ENCODE peak calls at places on chromosome 19, in six cellular contexts. Z is psoas muscle; L is breast epithelium; G is tibial nerve; N is endodermal cell; Y is CD8-positive, alpha-beta memory T cell. V is an unnamed sample.
A peak's percentile ranks its signal among the peaks of the same experiment; 100 is the strongest.

GRCh38 chr19:34181111-34181864 is 9.0 kb downstream of the LSM14A start:
- DNase-seq in Z (no peak), L (no peak), G (no peak), N (no peak), Y (no peak), V (no peak)

GRCh38 chr19:13611596-13611995 is 105.3 kb upstream of the CACNA1A start:
- DNase-seq in Z (no peak), L (no peak), G (no peak), N (no peak), Y (no peak), V (no peak)

GRCh38 chr19:39845621-39846175 is 481 bp downstream of the FBL start:
- DNase-seq in Z (no peak), L (no peak), G (no peak), N (no peak), Y (no peak), V (no peak)

GRCh38 chr19:41588497-41589209 is 12.7 kb downstream of the CEACAM21 start:
- DNase-seq in Z (no peak), L (no peak), G (peak; percentile 25), N (peak; percentile 81), Y (no peak), V (no peak)

GRCh38 chr19:2329528-2329927 is 1.0 kb downstream of the SPPL2B start:
- DNase-seq in Z (no peak), L (no peak), G (no peak), N (no peak), Y (no peak), V (no peak)

GRCh38 chr19:46927106-46927505 is 66.3 kb downstream of the ARHGAP35 start:
- DNase-seq in Z (no peak), L (no peak), G (no peak), N (no peak), Y (no peak), V (no peak)

GRCh38 chr19:6213696-6214585 is 65.8 kb downstream of the MLLT1 start:
- DNase-seq in Z (no peak), L (no peak), G (no peak), N (no peak), Y (no peak), V (no peak)

GRCh38 chr19:12721656-12722565 is 1.8 kb downstream of the TNPO2 start:
- DNase-seq in Z (peak; percentile 78), L (peak; percentile 69), G (no peak), N (peak; percentile 92), Y (peak; percentile 42), V (peak; percentile 22)

GRCh38 chr19:50330365-50331078 is 1.3 kb upstream of the KCNC3 start:
- DNase-seq in Z (peak; percentile 83), L (peak; percentile 73), G (peak; percentile 26), N (peak; percentile 97), Y (peak; percentile 69), V (peak; percentile 64)

GRCh38 chr19:38267780-38268430 is 3.5 kb downstream of the SPINT2 start:
- DNase-seq in Z (no peak), L (peak; percentile 48), G (no peak), N (no peak), Y (no peak), V (no peak)

GRCh38 chr19:2345794-2346663 is 14.0 kb upstream of the TMPRSS9 start:
- DNase-seq in Z (no peak), L (no peak), G (no peak), N (no peak), Y (no peak), V (no peak)

GRCh38 chr19:50315773-50316448 is 13.3 kb downstream of the KCNC3 start:
- DNase-seq in Z (no peak), L (no peak), G (no peak), N (peak; percentile 92), Y (no peak), V (no peak)

GRCh38 chr19:1097810-1098176 is 2.6 kb upstream of the POLR2E start:
- DNase-seq in Z (no peak), L (no peak), G (no peak), N (no peak), Y (no peak), V (no peak)

GRCh38 chr19:23002690-23003422 is at the start of gene ZNF728:
- DNase-seq in Z (peak; percentile 75), L (peak; percentile 54), G (peak; percentile 26), N (no peak), Y (no peak), V (no peak)

GRCh38 chr19:55118401-55118991 is 1.1 kb upstream of the PPP1R12C start:
- DNase-seq in Z (peak; percentile 54), L (no peak), G (peak; percentile 41), N (peak; percentile 94), Y (no peak), V (no peak)

GRCh38 chr19:1237027-1237659 is 662 bp downstream of the CBARP start:
- DNase-seq in Z (no peak), L (no peak), G (no peak), N (peak; percentile 67), Y (no peak), V (no peak)

GRCh38 chr19:46731007-46731501 is 14.1 kb upstream of the PRKD2 start:
- DNase-seq in Z (no peak), L (no peak), G (no peak), N (no peak), Y (no peak), V (no peak)

GRCh38 chr19:41844601-41845000 is at the start of gene LYPD4:
- DNase-seq in Z (no peak), L (no peak), G (no peak), N (peak; percentile 68), Y (no peak), V (no peak)

GRCh38 chr19:41226053-41226873 is 7.2 kb downstream of the AXL start:
- DNase-seq in Z (peak; percentile 83), L (peak; percentile 31), G (peak; percentile 47), N (peak; percentile 87), Y (no peak), V (peak; percentile 13)

GRCh38 chr19:46133101-46133627 is 8.7 kb upstream of the IGFL3 start:
- DNase-seq in Z (no peak), L (peak; percentile 81), G (peak; percentile 7), N (peak; percentile 89), Y (no peak), V (no peak)

GRCh38 chr19:3132971-3133792 is 2.7 kb upstream of the GNA15 start:
- DNase-seq in Z (no peak), L (no peak), G (peak; percentile 21), N (peak; percentile 48), Y (peak; percentile 76), V (peak; percentile 78)

GRCh38 chr19:14150041-14150769 is 13.8 kb upstream of the ASF1B start:
- DNase-seq in Z (no peak), L (no peak), G (no peak), N (no peak), Y (no peak), V (no peak)

GRCh38 chr19:16542894-16543498 is 759 bp upstream of the CHERP start:
- DNase-seq in Z (no peak), L (no peak), G (no peak), N (no peak), Y (no peak), V (no peak)

GRCh38 chr19:37931941-37932655 is 25.1 kb downstream of the SIPA1L3 start:
- DNase-seq in Z (peak; percentile 33), L (peak; percentile 87), G (no peak), N (peak; percentile 91), Y (no peak), V (no peak)

GRCh38 chr19:54660967-54661366 is 1.8 kb upstream of the LILRB4 start:
- DNase-seq in Z (no peak), L (no peak), G (no peak), N (no peak), Y (no peak), V (no peak)

GRCh38 chr19:5913739-5914357 is at the start of gene CAPS:
- DNase-seq in Z (peak; percentile 56), L (peak; percentile 37), G (no peak), N (no peak), Y (no peak), V (no peak)

GRCh38 chr19:46416077-46416709 is 2.8 kb upstream of the CCDC8 start:
- DNase-seq in Z (peak; percentile 87), L (peak; percentile 79), G (peak; percentile 35), N (peak; percentile 97), Y (no peak), V (no peak)

GRCh38 chr19:813359-814107 is 8.2 kb downstream of the PLPPR3 start:
- DNase-seq in Z (no peak), L (no peak), G (no peak), N (peak; percentile 61), Y (no peak), V (no peak)

GRCh38 chr19:55935206-55935605 is 3.1 kb upstream of the NLRP13 start:
- DNase-seq in Z (no peak), L (no peak), G (no peak), N (no peak), Y (no peak), V (no peak)

GRCh38 chr19:45547965-45548609 is 36.5 kb downstream of the OPA3 start:
- DNase-seq in Z (no peak), L (peak; percentile 56), G (no peak), N (no peak), Y (no peak), V (no peak)

DNA sequence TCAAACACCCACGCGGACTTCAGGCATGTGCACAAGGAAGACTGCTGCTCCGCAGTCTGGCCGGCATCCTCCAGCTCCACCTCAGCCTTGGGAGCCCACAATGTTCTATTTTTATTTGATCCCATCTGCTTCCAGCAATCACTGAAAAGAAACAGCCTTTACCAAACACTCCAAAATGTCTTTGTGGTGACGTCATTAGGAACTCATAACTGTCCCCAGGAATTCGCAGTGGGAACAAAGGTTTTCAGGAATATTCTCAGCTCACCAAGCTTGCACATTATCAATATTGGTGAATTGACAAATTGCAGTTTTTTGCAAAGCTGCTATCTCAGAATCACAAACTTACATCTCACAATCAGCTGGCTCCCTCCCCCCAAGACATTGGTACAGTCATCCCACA is 15.2 kb upstream of the ZNF841 start:
- DNase-seq in Z (no peak), L (no peak), G (no peak), N (no peak), Y (no peak), V (no peak)
- H3K9me3 ChIP-seq in Z (peaks cover 85% of the 10 kb centered on the region), L (peaks cover 82% of the 10 kb centered on the region), G (peaks cover 83% of the 10 kb centered on the region), N (peaks cover 100% of the 10 kb centered on the region), Y (peaks cover 72% of the 10 kb centered on the region), V (peaks cover 62% of the 10 kb centered on the region)

GRCh38 chr19:9107375-9107774 is at the start of gene OR7G2:
- DNase-seq in Z (no peak), L (no peak), G (no peak), N (no peak), Y (no peak), V (no peak)
- H3K27ac ChIP-seq in Z (no peak within 1 kb of the TSS), L (no peak within 1 kb of the TSS), G (no peak within 1 kb of the TSS), N (no peak within 1 kb of the TSS), Y (no peak within 1 kb of the TSS), V (no peak within 1 kb of the TSS)

DNA sequence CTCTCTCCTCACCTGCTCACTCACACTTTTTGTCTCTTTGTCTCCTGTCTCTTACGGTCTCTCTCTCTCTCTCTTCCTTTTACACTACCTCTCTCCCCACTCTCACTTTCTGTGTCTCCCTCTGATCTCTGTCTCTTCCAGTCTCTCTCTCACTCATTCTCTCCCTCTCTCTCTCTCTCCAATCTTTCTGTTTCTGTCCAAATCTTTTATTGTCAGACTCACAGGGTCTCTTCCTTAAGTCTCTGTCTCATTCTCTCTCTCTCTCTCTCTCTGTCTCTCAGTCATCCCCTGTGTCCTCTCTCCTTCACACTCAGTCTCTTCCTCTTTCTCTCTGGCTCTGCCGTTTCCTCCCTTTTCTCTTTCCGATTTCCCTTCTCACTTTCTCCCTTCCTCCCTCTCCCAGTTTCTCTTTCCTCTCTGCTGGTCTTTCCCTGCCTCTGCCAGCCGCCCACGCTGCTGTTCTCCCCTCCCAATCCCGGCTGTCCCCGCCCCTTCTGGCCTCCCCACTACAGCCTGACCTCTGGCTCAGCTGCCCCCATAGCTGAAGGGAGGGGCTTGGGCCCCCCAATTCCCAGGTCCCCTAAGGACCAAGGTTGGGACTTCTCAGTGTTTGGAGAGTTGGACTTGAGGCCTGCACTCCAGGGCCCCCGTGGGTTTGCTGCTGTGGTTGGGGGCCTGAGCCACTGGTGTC is at the start of gene PLEKHA4:
- DNase-seq in Z (peak; percentile 88), L (peak; percentile 66), G (peak; percentile 67), N (peak; percentile 72), Y (no peak), V (no peak)
- H3K4me3 ChIP-seq in Z (peak within 1 kb of the TSS; percentile 54), L (peak within 1 kb of the TSS; percentile 37), G (peak within 1 kb of the TSS; percentile 53), N (no peak within 1 kb of the TSS), Y (no peak within 1 kb of the TSS), V (no peak within 1 kb of the TSS)

GRCh38 chr19:57935731-57936130 is 529 bp upstream of the ZNF418 start:
- DNase-seq in Z (no peak), L (no peak), G (no peak), N (no peak), Y (no peak), V (no peak)
- H3K9me3 ChIP-seq in Z (peaks cover 79% of the 10 kb centered on the region), L (peaks cover 60% of the 10 kb centered on the region), G (peaks cover 43% of the 10 kb centered on the region), N (peaks cover 52% of the 10 kb centered on the region), Y (peaks cover 33% of the 10 kb centered on the region), V (peaks cover 25% of the 10 kb centered on the region)